ENCODE peak calls at places on chromosomes 1 and 21, in eight cellular contexts. One of them, this sample, is unnamed. For H3K36me3, the result is how much of the 10 kb centered on the place peaks cover.

GRCh38 chr1:6267686-6268281 is 6.9 kb upstream of the GPR153 start:
- DNase-seq in upper lobe of right lung: no peak
- DNase-seq in body of pancreas: no peak
- DNase-seq in left ventricle myocardium inferior: no peak
- DNase-seq in lung: no peak
- DNase-seq in Panc1: no peak
- DNase-seq in NT2/D1: no peak
- DNase-seq in endothelial cell of umbilical vein: no peak
- DNase-seq in this sample: no peak

GRCh38 chr21:45019076-45019886 is 55.1 kb upstream of the ADARB1 start:
- DNase-seq in upper lobe of right lung: peak
- DNase-seq in body of pancreas: peak
- DNase-seq in left ventricle myocardium inferior: peak
- DNase-seq in lung: no peak
- DNase-seq in Panc1: no peak
- DNase-seq in NT2/D1: no peak
- DNase-seq in endothelial cell of umbilical vein: no peak
- DNase-seq in this sample: no peak

GRCh38 chr1:171937938-171938337 is 96.6 kb downstream of the DNM3 start:
- DNase-seq in upper lobe of right lung: no peak
- DNase-seq in body of pancreas: no peak
- DNase-seq in left ventricle myocardium inferior: no peak
- DNase-seq in lung: no peak
- DNase-seq in Panc1: no peak
- DNase-seq in NT2/D1: no peak
- DNase-seq in endothelial cell of umbilical vein: no peak
- DNase-seq in this sample: no peak

GRCh38 chr21:15057290-15057689 is 7.5 kb downstream of the NRIP1 start:
- DNase-seq in upper lobe of right lung: no peak
- DNase-seq in body of pancreas: no peak
- DNase-seq in left ventricle myocardium inferior: no peak
- DNase-seq in lung: no peak
- DNase-seq in Panc1: no peak
- DNase-seq in NT2/D1: no peak
- DNase-seq in endothelial cell of umbilical vein: no peak
- DNase-seq in this sample: no peak

GRCh38 chr1:176379626-176380339 is 83.2 kb upstream of the PAPPA2 start:
- DNase-seq in upper lobe of right lung: no peak
- DNase-seq in body of pancreas: no peak
- DNase-seq in left ventricle myocardium inferior: no peak
- DNase-seq in lung: no peak
- DNase-seq in Panc1: no peak
- DNase-seq in NT2/D1: no peak
- DNase-seq in endothelial cell of umbilical vein: no peak
- DNase-seq in this sample: no peak

GRCh38 chr21:41227357-41228005 is 59.5 kb downstream of the BACE2 start:
- DNase-seq in upper lobe of right lung: no peak
- DNase-seq in body of pancreas: no peak
- DNase-seq in left ventricle myocardium inferior: no peak
- DNase-seq in lung: no peak
- DNase-seq in Panc1: no peak
- DNase-seq in NT2/D1: no peak
- DNase-seq in endothelial cell of umbilical vein: no peak
- DNase-seq in this sample: no peak

GRCh38 chr21:41755258-41755933 is 11.5 kb downstream of the RIPK4 start:
- DNase-seq in upper lobe of right lung: no peak
- DNase-seq in body of pancreas: peak
- DNase-seq in left ventricle myocardium inferior: no peak
- DNase-seq in lung: no peak
- DNase-seq in Panc1: no peak
- DNase-seq in NT2/D1: no peak
- DNase-seq in endothelial cell of umbilical vein: no peak
- DNase-seq in this sample: no peak

GRCh38 chr1:19735419-19736127 is 64.1 kb downstream of the TMCO4 start:
- DNase-seq in upper lobe of right lung: peak
- DNase-seq in body of pancreas: peak
- DNase-seq in left ventricle myocardium inferior: peak
- DNase-seq in lung: peak
- DNase-seq in Panc1: no peak
- DNase-seq in NT2/D1: no peak
- DNase-seq in endothelial cell of umbilical vein: no peak
- DNase-seq in this sample: no peak

GRCh38 chr1:37537378-37537777 is 16.7 kb downstream of the SNIP1 start:
- DNase-seq in upper lobe of right lung: no peak
- DNase-seq in body of pancreas: peak
- DNase-seq in left ventricle myocardium inferior: no peak
- DNase-seq in lung: no peak
- DNase-seq in Panc1: peak
- DNase-seq in NT2/D1: no peak
- DNase-seq in endothelial cell of umbilical vein: no peak
- DNase-seq in this sample: no peak

GRCh38 chr1:233700338-233700737 is 86.4 kb downstream of the KCNK1 start:
- DNase-seq in upper lobe of right lung: no peak
- DNase-seq in body of pancreas: no peak
- DNase-seq in left ventricle myocardium inferior: no peak
- DNase-seq in lung: no peak
- DNase-seq in Panc1: no peak
- DNase-seq in NT2/D1: no peak
- DNase-seq in endothelial cell of umbilical vein: no peak
- DNase-seq in this sample: no peak

GRCh38 chr1:44505210-44505993 is 100.3 kb downstream of the RNF220 start:
- DNase-seq in upper lobe of right lung: no peak
- DNase-seq in body of pancreas: no peak
- DNase-seq in left ventricle myocardium inferior: peak
- DNase-seq in lung: no peak
- DNase-seq in Panc1: no peak
- DNase-seq in NT2/D1: no peak
- DNase-seq in endothelial cell of umbilical vein: no peak
- DNase-seq in this sample: no peak

GRCh38 chr1:218351617-218352438 is 6.7 kb downstream of the TGFB2 start:
- DNase-seq in upper lobe of right lung: no peak
- DNase-seq in body of pancreas: no peak
- DNase-seq in left ventricle myocardium inferior: no peak
- DNase-seq in lung: no peak
- DNase-seq in Panc1: no peak
- DNase-seq in NT2/D1: no peak
- DNase-seq in endothelial cell of umbilical vein: peak
- DNase-seq in this sample: no peak

GRCh38 chr1:53321776-53322602 is 5.9 kb downstream of the LRP8 start:
- DNase-seq in upper lobe of right lung: no peak
- DNase-seq in body of pancreas: no peak
- DNase-seq in left ventricle myocardium inferior: no peak
- DNase-seq in lung: no peak
- DNase-seq in Panc1: no peak
- DNase-seq in NT2/D1: no peak
- DNase-seq in endothelial cell of umbilical vein: no peak
- DNase-seq in this sample: no peak
- H3K36me3 ChIP-seq in upper lobe of right lung: under half
- H3K36me3 ChIP-seq in body of pancreas: under half
- H3K36me3 ChIP-seq in left ventricle myocardium inferior: under half
- H3K36me3 ChIP-seq in lung: under half
- H3K36me3 ChIP-seq in Panc1: under half
- H3K36me3 ChIP-seq in NT2/D1: half or more
- H3K36me3 ChIP-seq in endothelial cell of umbilical vein: under half
- H3K36me3 ChIP-seq in this sample: half or more

GRCh38 chr1:209831615-209832014 is 3.8 kb downstream of the UTP25 start:
- DNase-seq in upper lobe of right lung: no peak
- DNase-seq in body of pancreas: no peak
- DNase-seq in left ventricle myocardium inferior: no peak
- DNase-seq in lung: no peak
- DNase-seq in Panc1: no peak
- DNase-seq in NT2/D1: no peak
- DNase-seq in endothelial cell of umbilical vein: no peak
- DNase-seq in this sample: no peak
- H3K36me3 ChIP-seq in upper lobe of right lung: half or more
- H3K36me3 ChIP-seq in body of pancreas: under half
- H3K36me3 ChIP-seq in left ventricle myocardium inferior: half or more
- H3K36me3 ChIP-seq in lung: under half
- H3K36me3 ChIP-seq in Panc1: under half
- H3K36me3 ChIP-seq in NT2/D1: half or more
- H3K36me3 ChIP-seq in endothelial cell of umbilical vein: under half
- H3K36me3 ChIP-seq in this sample: half or more

GRCh38 chr21:32347351-32347750 is 45.5 kb downstream of the URB1 start:
- DNase-seq in upper lobe of right lung: no peak
- DNase-seq in body of pancreas: peak
- DNase-seq in left ventricle myocardium inferior: no peak
- DNase-seq in lung: no peak
- DNase-seq in Panc1: no peak
- DNase-seq in NT2/D1: no peak
- DNase-seq in endothelial cell of umbilical vein: no peak
- DNase-seq in this sample: no peak

GRCh38 chr21:32347887-32348450 is 44.8 kb downstream of the URB1 start:
- DNase-seq in upper lobe of right lung: no peak
- DNase-seq in body of pancreas: no peak
- DNase-seq in left ventricle myocardium inferior: no peak
- DNase-seq in lung: no peak
- DNase-seq in Panc1: no peak
- DNase-seq in NT2/D1: no peak
- DNase-seq in endothelial cell of umbilical vein: no peak
- DNase-seq in this sample: no peak

GRCh38 chr21:32350211-32350980 is 42.4 kb downstream of the URB1 start:
- DNase-seq in upper lobe of right lung: no peak
- DNase-seq in body of pancreas: no peak
- DNase-seq in left ventricle myocardium inferior: no peak
- DNase-seq in lung: no peak
- DNase-seq in Panc1: no peak
- DNase-seq in NT2/D1: no peak
- DNase-seq in endothelial cell of umbilical vein: no peak
- DNase-seq in this sample: no peak

GRCh38 chr21:32349333-32349944 is 43.4 kb downstream of the URB1 start:
- DNase-seq in upper lobe of right lung: no peak
- DNase-seq in body of pancreas: no peak
- DNase-seq in left ventricle myocardium inferior: no peak
- DNase-seq in lung: no peak
- DNase-seq in Panc1: no peak
- DNase-seq in NT2/D1: no peak
- DNase-seq in endothelial cell of umbilical vein: no peak
- DNase-seq in this sample: no peak

DNA sequence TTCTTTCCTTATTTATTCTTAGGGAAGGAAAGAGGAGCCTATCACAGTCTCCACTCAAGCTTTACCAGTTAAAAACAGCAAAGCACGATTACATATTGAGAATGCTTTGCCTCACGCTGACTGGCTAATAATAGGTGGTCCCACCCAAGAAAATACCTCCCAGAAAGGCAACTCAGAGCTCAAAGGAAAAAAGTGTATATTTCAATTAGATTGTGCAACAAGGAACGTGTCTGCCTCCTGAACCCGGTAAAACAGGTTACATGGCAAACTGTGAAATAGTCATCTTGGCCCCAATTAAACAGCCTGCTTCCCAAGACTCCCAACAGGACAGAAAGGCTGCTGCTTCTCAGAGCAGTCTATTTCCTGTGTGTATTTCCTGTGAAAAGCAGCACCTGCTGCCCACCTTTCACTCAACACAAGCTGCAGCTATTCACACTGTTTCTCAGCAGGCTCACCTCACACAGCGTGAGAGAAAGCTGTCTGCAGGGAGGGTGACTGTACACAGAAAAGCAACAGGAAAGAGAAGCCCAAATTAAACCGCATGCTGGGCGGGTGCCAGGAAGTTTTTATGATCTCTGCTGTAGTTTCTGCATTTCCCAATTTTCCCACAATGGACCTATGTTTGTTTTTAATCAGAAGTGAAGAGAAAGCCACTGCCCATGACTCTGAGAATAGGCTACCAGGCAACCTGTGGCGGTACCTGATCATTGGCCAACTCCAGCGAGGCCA is 44.0 kb downstream of the URB1 start:
- DNase-seq in upper lobe of right lung: no peak
- DNase-seq in body of pancreas: peak
- DNase-seq in left ventricle myocardium inferior: no peak
- DNase-seq in lung: no peak
- DNase-seq in Panc1: no peak
- DNase-seq in NT2/D1: no peak
- DNase-seq in endothelial cell of umbilical vein: no peak
- DNase-seq in this sample: no peak
- H3K36me3 ChIP-seq in upper lobe of right lung: half or more
- H3K36me3 ChIP-seq in body of pancreas: half or more
- H3K36me3 ChIP-seq in left ventricle myocardium inferior: half or more
- H3K36me3 ChIP-seq in lung: half or more
- H3K36me3 ChIP-seq in Panc1: under half
- H3K36me3 ChIP-seq in NT2/D1: half or more
- H3K36me3 ChIP-seq in endothelial cell of umbilical vein: under half
- H3K36me3 ChIP-seq in this sample: half or more

GRCh38 chr1:70248729-70249128 is 27.5 kb downstream of the SRSF11 start:
- DNase-seq in upper lobe of right lung: no peak
- DNase-seq in body of pancreas: no peak
- DNase-seq in left ventricle myocardium inferior: no peak
- DNase-seq in lung: no peak
- DNase-seq in Panc1: no peak
- DNase-seq in NT2/D1: no peak
- DNase-seq in endothelial cell of umbilical vein: no peak
- DNase-seq in this sample: no peak
- H3K36me3 ChIP-seq in upper lobe of right lung: half or more
- H3K36me3 ChIP-seq in body of pancreas: half or more
- H3K36me3 ChIP-seq in left ventricle myocardium inferior: half or more
- H3K36me3 ChIP-seq in lung: under half
- H3K36me3 ChIP-seq in Panc1: half or more
- H3K36me3 ChIP-seq in NT2/D1: half or more
- H3K36me3 ChIP-seq in endothelial cell of umbilical vein: half or more
- H3K36me3 ChIP-seq in this sample: half or more